ENCODE peak calls at places on chromosomes 7 and 10, in eight cellular contexts. One of them, this sample, is unnamed.
A peak's percentile ranks its signal among the peaks of the same experiment; 100 is the strongest.

GRCh38 chr10:91924212-91925021 is 847 bp downstream of the BTAF1 start:
- DNase-seq in CD8-positive, alpha-beta T cell: no peak
- DNase-seq in MM.1S: peak; percentile 12
- DNase-seq in suprapubic skin: no peak
- DNase-seq in IMR-90: peak; percentile 10
- DNase-seq in A549: no peak
- DNase-seq in left ventricle myocardium inferior: no peak
- DNase-seq in AG04450: no peak
- DNase-seq in this sample: no peak

GRCh38 chr10:113648478-113648877 is 15.4 kb downstream of the NRAP start:
- DNase-seq in MM.1S: no peak
- DNase-seq in AG04450: no peak
- DNase-seq in IMR-90: no peak
- DNase-seq in CD8-positive, alpha-beta T cell: no peak
- DNase-seq in A549: no peak
- DNase-seq in suprapubic skin: no peak
- DNase-seq in left ventricle myocardium inferior: peak; percentile 33
- DNase-seq in this sample: peak; percentile 22

GRCh38 chr7:152202056-152202455 is 176.6 kb downstream of the GALNT11 start:
- DNase-seq in AG04450: no peak
- DNase-seq in left ventricle myocardium inferior: no peak
- DNase-seq in CD8-positive, alpha-beta T cell: no peak
- DNase-seq in A549: no peak
- DNase-seq in suprapubic skin: no peak
- DNase-seq in IMR-90: peak; percentile 50
- DNase-seq in MM.1S: no peak
- DNase-seq in this sample: no peak

GRCh38 chr10:28269842-28270456 is 32.9 kb downstream of the MPP7 start:
- DNase-seq in IMR-90: no peak
- DNase-seq in MM.1S: no peak
- DNase-seq in CD8-positive, alpha-beta T cell: no peak
- DNase-seq in AG04450: no peak
- DNase-seq in A549: no peak
- DNase-seq in suprapubic skin: no peak
- DNase-seq in left ventricle myocardium inferior: no peak
- DNase-seq in this sample: no peak

GRCh38 chr10:33749042-33749441 is 414.6 kb upstream of the NRP1 start:
- DNase-seq in A549: no peak
- DNase-seq in CD8-positive, alpha-beta T cell: no peak
- DNase-seq in AG04450: no peak
- DNase-seq in left ventricle myocardium inferior: no peak
- DNase-seq in MM.1S: no peak
- DNase-seq in IMR-90: no peak
- DNase-seq in suprapubic skin: no peak
- DNase-seq in this sample: no peak

GRCh38 chr7:73827568-73828106 is 3.2 kb upstream of the CLDN4 start:
- DNase-seq in suprapubic skin: no peak
- DNase-seq in A549: peak; percentile 69
- DNase-seq in left ventricle myocardium inferior: no peak
- DNase-seq in CD8-positive, alpha-beta T cell: no peak
- DNase-seq in MM.1S: no peak
- DNase-seq in IMR-90: no peak
- DNase-seq in AG04450: no peak
- DNase-seq in this sample: no peak

GRCh38 chr7:142357953-142358520 is 100.2 kb upstream of the PRSS58 start:
- DNase-seq in left ventricle myocardium inferior: no peak
- DNase-seq in IMR-90: peak; percentile 83
- DNase-seq in AG04450: peak; percentile 54
- DNase-seq in CD8-positive, alpha-beta T cell: peak; percentile 25
- DNase-seq in A549: peak; percentile 76
- DNase-seq in suprapubic skin: no peak
- DNase-seq in MM.1S: peak; percentile 83
- DNase-seq in this sample: no peak

GRCh38 chr10:119285495-119286267 is 78.3 kb downstream of the GRK5 start:
- DNase-seq in CD8-positive, alpha-beta T cell: no peak
- DNase-seq in suprapubic skin: no peak
- DNase-seq in IMR-90: no peak
- DNase-seq in A549: no peak
- DNase-seq in left ventricle myocardium inferior: no peak
- DNase-seq in MM.1S: no peak
- DNase-seq in AG04450: no peak
- DNase-seq in this sample: no peak

GRCh38 chr10:10294801-10295515 is 722.7 kb upstream of the CELF2 start:
- DNase-seq in suprapubic skin: no peak
- DNase-seq in left ventricle myocardium inferior: no peak
- DNase-seq in MM.1S: no peak
- DNase-seq in AG04450: no peak
- DNase-seq in A549: no peak
- DNase-seq in CD8-positive, alpha-beta T cell: no peak
- DNase-seq in IMR-90: no peak
- DNase-seq in this sample: no peak

GRCh38 chr7:35677582-35678356 is 17.2 kb downstream of the HERPUD2 start:
- DNase-seq in IMR-90: no peak
- DNase-seq in left ventricle myocardium inferior: no peak
- DNase-seq in suprapubic skin: no peak
- DNase-seq in AG04450: no peak
- DNase-seq in MM.1S: no peak
- DNase-seq in CD8-positive, alpha-beta T cell: no peak
- DNase-seq in A549: no peak
- DNase-seq in this sample: no peak

GRCh38 chr10:130412317-130412716 is 276.1 kb downstream of the GLRX3 start:
- DNase-seq in IMR-90: no peak
- DNase-seq in MM.1S: no peak
- DNase-seq in suprapubic skin: no peak
- DNase-seq in CD8-positive, alpha-beta T cell: no peak
- DNase-seq in A549: no peak
- DNase-seq in left ventricle myocardium inferior: no peak
- DNase-seq in AG04450: no peak
- DNase-seq in this sample: no peak

GRCh38 chr10:50621981-50622496 is 1.7 kb downstream of the SGMS1 start:
- DNase-seq in CD8-positive, alpha-beta T cell: peak; percentile 73
- DNase-seq in AG04450: peak; percentile 91
- DNase-seq in MM.1S: peak; percentile 88
- DNase-seq in A549: peak; percentile 85
- DNase-seq in suprapubic skin: peak; percentile 98
- DNase-seq in IMR-90: peak; percentile 96
- DNase-seq in left ventricle myocardium inferior: peak; percentile 97
- DNase-seq in this sample: peak; percentile 50

GRCh38 chr10:73126343-73126742 is 16.1 kb downstream of the NUDT13 start:
- DNase-seq in AG04450: no peak
- DNase-seq in suprapubic skin: no peak
- DNase-seq in left ventricle myocardium inferior: no peak
- DNase-seq in CD8-positive, alpha-beta T cell: no peak
- DNase-seq in MM.1S: no peak
- DNase-seq in A549: no peak
- DNase-seq in IMR-90: no peak
- DNase-seq in this sample: no peak

GRCh38 chr10:126373982-126374381 is 14.3 kb downstream of the ADAM12 start:
- DNase-seq in left ventricle myocardium inferior: no peak
- DNase-seq in IMR-90: peak; percentile 66
- DNase-seq in suprapubic skin: no peak
- DNase-seq in MM.1S: no peak
- DNase-seq in A549: no peak
- DNase-seq in AG04450: no peak
- DNase-seq in CD8-positive, alpha-beta T cell: no peak
- DNase-seq in this sample: no peak

GRCh38 chr10:69742356-69742695 is 59.4 kb upstream of the COL13A1 start:
- DNase-seq in IMR-90: peak; percentile 64
- DNase-seq in CD8-positive, alpha-beta T cell: no peak
- DNase-seq in AG04450: no peak
- DNase-seq in MM.1S: no peak
- DNase-seq in A549: no peak
- DNase-seq in left ventricle myocardium inferior: no peak
- DNase-seq in suprapubic skin: no peak
- DNase-seq in this sample: no peak

GRCh38 chr10:14366760-14367159 is 36.0 kb upstream of the FRMD4A start:
- DNase-seq in CD8-positive, alpha-beta T cell: no peak
- DNase-seq in suprapubic skin: no peak
- DNase-seq in left ventricle myocardium inferior: no peak
- DNase-seq in MM.1S: no peak
- DNase-seq in AG04450: no peak
- DNase-seq in A549: no peak
- DNase-seq in IMR-90: no peak
- DNase-seq in this sample: no peak

DNA sequence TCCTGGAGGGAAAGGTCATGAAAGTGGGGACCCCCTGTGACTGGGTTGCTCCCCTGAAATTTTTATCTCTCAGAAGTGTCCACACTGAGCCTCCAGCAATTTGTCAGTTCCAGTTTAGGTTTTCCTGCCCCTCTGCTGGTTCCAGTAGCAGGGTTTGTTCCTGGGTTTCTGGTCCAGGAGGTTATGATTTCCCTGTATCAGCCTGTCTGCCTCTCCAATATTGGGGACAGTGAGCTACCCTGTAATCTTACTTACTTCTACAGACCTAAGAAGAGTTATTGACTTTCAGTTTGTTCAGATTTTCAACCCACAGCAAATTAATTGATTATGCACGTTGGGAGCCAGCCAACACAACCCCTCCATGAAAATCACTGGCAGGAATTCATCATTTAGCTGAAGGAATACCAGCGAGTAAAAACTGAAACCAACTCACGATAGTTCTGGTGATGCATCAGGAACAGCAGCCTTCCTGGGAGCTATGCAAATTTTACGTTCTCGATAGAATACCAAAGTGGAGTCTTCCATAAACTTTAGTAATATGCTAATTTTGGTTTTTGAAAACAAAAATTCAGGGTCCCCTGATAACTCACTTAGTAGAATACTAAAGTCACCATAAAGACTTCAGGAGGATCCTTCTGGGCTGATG is 31.3 kb upstream of the IL15RA start:
- DNase-seq in suprapubic skin: no peak
- DNase-seq in MM.1S: no peak
- DNase-seq in AG04450: no peak
- DNase-seq in CD8-positive, alpha-beta T cell: no peak
- DNase-seq in IMR-90: peak; percentile 32
- DNase-seq in left ventricle myocardium inferior: no peak
- DNase-seq in A549: no peak
- DNase-seq in this sample: no peak
- H3K4me3 ChIP-seq in suprapubic skin: peak overlapping the region; percentile 16
- H3K4me3 ChIP-seq in MM.1S: no peak overlapping the region
- H3K4me3 ChIP-seq in AG04450: peak overlapping the region; percentile 47
- H3K4me3 ChIP-seq in CD8-positive, alpha-beta T cell: no peak overlapping the region
- H3K4me3 ChIP-seq in IMR-90: peak overlapping the region; percentile 49
- H3K4me3 ChIP-seq in left ventricle myocardium inferior: peak overlapping the region; percentile 45
- H3K4me3 ChIP-seq in A549: no peak overlapping the region
- H3K4me3 ChIP-seq in this sample: no peak overlapping the region

DNA sequence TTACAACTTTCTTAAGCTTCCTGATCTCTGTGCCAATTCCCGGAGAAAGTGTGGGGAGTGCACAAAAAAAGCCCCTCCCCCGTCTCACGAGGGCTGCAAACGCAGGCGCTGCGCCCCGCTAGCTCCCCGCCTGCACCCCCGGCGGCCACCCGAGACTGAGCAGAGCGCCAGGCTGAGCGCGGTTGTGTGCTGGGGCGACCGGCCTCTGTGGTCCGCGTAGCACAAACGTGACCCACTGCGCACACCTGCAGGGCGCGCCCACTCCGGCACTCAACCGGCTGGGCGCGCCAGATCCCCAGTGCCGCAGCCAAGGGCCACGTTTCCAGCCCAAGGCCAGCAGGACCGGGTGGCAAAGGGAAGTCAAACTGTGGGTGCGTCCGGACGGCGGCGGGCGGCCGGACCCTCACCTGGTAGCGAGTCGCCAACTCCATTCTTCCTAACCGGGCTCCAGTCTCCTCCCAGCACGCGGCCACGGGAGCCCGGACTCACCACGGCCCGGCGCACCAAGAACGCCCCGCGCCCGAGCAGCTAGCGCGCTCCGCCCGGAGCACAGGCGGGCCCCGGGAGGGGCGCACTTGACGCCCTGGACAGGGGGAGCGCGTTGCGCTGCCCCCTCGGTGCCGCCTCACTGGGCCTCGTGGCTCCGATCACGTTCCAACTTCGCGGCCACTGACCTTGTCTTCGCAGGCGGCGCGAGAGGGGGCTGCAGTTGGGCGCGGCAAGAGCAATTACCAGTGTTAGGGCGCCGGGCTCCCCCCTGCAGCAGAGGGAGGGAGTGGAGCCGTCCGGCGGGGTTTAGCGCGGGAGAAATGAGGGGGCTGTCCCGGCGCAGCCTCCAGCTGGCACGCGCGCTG is at the start of gene CDCA7L:
- DNase-seq in IMR-90: peak; percentile 63
- DNase-seq in left ventricle myocardium inferior: peak; percentile 83
- DNase-seq in CD8-positive, alpha-beta T cell: peak; percentile 61
- DNase-seq in suprapubic skin: peak; percentile 78
- DNase-seq in AG04450: no peak
- DNase-seq in MM.1S: peak; percentile 87
- DNase-seq in A549: peak; percentile 81
- DNase-seq in this sample: peak; percentile 43
- TF ChIP-seq CTCF in IMR-90: no peak
- TF ChIP-seq CTCF in left ventricle myocardium inferior: no peak
- TF ChIP-seq CTCF in CD8-positive, alpha-beta T cell: no peak
- TF ChIP-seq CTCF in suprapubic skin: no peak
- TF ChIP-seq CTCF in AG04450: no peak
- TF ChIP-seq CTCF in MM.1S: peak; percentile 9
- TF ChIP-seq CTCF in A549: no peak
- TF ChIP-seq CTCF in this sample: no peak

DNA sequence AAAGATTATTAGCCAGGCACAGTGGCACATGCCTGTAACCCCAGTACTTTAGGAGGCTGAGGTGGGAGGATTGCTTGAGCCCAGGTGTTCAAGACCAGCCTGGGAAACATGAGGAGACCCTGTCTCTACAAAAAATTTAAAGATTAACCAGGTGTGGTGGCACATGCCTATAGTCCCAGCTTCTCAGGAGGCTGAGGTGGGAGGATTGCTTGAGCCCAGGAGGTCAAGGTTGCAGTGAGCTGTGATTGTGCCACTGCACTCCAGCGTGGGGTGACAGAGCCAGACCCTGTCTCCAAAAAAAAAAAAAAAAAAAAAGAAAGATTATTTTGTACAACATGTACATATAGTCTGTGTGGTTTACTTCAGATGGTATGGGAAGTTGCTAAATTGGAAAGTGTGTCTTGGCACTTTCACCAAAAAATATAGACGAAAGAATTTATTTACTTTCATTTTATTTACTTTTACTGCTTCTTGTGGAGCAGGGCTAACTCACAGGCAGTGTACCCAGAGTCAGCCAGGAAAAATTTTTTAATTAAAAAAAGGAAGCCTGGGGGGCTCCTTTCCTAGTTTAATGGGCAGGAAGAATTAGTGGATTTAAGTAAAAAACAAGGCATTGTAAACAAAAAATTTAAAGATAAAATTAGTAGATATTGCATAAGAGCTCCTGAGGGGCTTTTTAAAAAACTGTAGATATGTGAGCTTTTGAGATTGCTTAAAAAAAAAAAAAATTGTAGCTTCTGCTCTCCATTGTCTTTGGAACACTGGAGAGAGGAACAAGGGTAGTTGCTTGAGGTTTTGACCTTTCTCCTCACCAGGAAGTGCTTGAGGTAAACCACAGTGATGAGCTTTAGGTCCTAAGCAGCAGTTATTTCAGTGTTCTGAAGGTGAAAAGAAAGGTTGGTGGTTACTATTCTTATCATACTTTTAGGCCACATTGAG is 44.6 kb upstream of the VDAC2 start:
- DNase-seq in CD8-positive, alpha-beta T cell: no peak
- DNase-seq in A549: no peak
- DNase-seq in left ventricle myocardium inferior: no peak
- DNase-seq in AG04450: no peak
- DNase-seq in MM.1S: peak; percentile 84
- DNase-seq in IMR-90: peak; percentile 9
- DNase-seq in suprapubic skin: no peak
- DNase-seq in this sample: no peak
- H3K4me3 ChIP-seq in CD8-positive, alpha-beta T cell: no peak overlapping the region
- H3K4me3 ChIP-seq in A549: no peak overlapping the region
- H3K4me3 ChIP-seq in left ventricle myocardium inferior: no peak overlapping the region
- H3K4me3 ChIP-seq in AG04450: no peak overlapping the region
- H3K4me3 ChIP-seq in MM.1S: no peak overlapping the region
- H3K4me3 ChIP-seq in IMR-90: no peak overlapping the region
- H3K4me3 ChIP-seq in suprapubic skin: no peak overlapping the region
- H3K4me3 ChIP-seq in this sample: no peak overlapping the region

GRCh38 chr10:6786579-6787031 is 206.5 kb upstream of the PRKCQ start:
- DNase-seq in IMR-90: peak; percentile 79
- DNase-seq in CD8-positive, alpha-beta T cell: no peak
- DNase-seq in suprapubic skin: no peak
- DNase-seq in A549: peak; percentile 54
- DNase-seq in MM.1S: no peak
- DNase-seq in AG04450: peak; percentile 41
- DNase-seq in left ventricle myocardium inferior: no peak
- DNase-seq in this sample: peak; percentile 80
- TF ChIP-seq CTCF in IMR-90: peak; percentile 63
- TF ChIP-seq CTCF in CD8-positive, alpha-beta T cell: no peak
- TF ChIP-seq CTCF in suprapubic skin: no peak
- TF ChIP-seq CTCF in A549: peak; percentile 83
- TF ChIP-seq CTCF in MM.1S: no peak
- TF ChIP-seq CTCF in AG04450: peak; percentile 70
- TF ChIP-seq CTCF in left ventricle myocardium inferior: peak; percentile 45
- TF ChIP-seq CTCF in this sample: peak; percentile 66